ENCODE peak calls at places on chromosomes 3 and 15, in four cellular contexts. One of them, this sample, is unnamed. For H3K9me3, the result is how much of the 10 kb centered on the place peaks cover.

GRCh38 chr15:36399276-36399675 is 180.2 kb upstream of the CDIN1 start:
- DNase-seq in cardiac muscle cell: no peak
- DNase-seq in left ventricle myocardium inferior: no peak
- DNase-seq in lung: no peak
- DNase-seq in this sample: no peak

GRCh38 chr3:195767792-195768191 is 43.9 kb downstream of the MUC4 start:
- DNase-seq in cardiac muscle cell: no peak
- DNase-seq in left ventricle myocardium inferior: no peak
- DNase-seq in lung: no peak
- DNase-seq in this sample: no peak

GRCh38 chr15:52427804-52428203 is 100.9 kb downstream of the MYO5A start:
- DNase-seq in left ventricle myocardium inferior: peak
- DNase-seq in lung: no peak
- DNase-seq in cardiac muscle cell: peak
- DNase-seq in this sample: no peak

GRCh38 chr3:36373084-36373483 is 7.2 kb upstream of the STAC start:
- DNase-seq in lung: no peak
- DNase-seq in cardiac muscle cell: peak
- DNase-seq in left ventricle myocardium inferior: no peak
- DNase-seq in this sample: no peak

GRCh38 chr3:142987080-142987700 is 14.2 kb upstream of the U2SURP start:
- DNase-seq in left ventricle myocardium inferior: no peak
- DNase-seq in lung: no peak
- DNase-seq in cardiac muscle cell: peak
- DNase-seq in this sample: peak

GRCh38 chr3:172102123-172102882 is 62.9 kb downstream of the FNDC3B start:
- DNase-seq in left ventricle myocardium inferior: no peak
- DNase-seq in lung: no peak
- DNase-seq in cardiac muscle cell: no peak
- DNase-seq in this sample: peak

GRCh38 chr3:151460240-151460639 is 621 bp downstream of the IGSF10 start:
- DNase-seq in left ventricle myocardium inferior: no peak
- DNase-seq in cardiac muscle cell: peak
- DNase-seq in lung: no peak
- DNase-seq in this sample: no peak

GRCh38 chr3:22371036-22371435 is 620.0 kb upstream of the ZNF385D start:
- DNase-seq in lung: no peak
- DNase-seq in left ventricle myocardium inferior: no peak
- DNase-seq in cardiac muscle cell: no peak
- DNase-seq in this sample: no peak

GRCh38 chr3:24185738-24186384 is 240.8 kb downstream of the NR1D2 start:
- DNase-seq in left ventricle myocardium inferior: no peak
- DNase-seq in cardiac muscle cell: peak
- DNase-seq in lung: peak
- DNase-seq in this sample: no peak

GRCh38 chr15:39075311-39075710 is 505.6 kb upstream of the THBS1 start:
- DNase-seq in lung: no peak
- DNase-seq in cardiac muscle cell: peak
- DNase-seq in left ventricle myocardium inferior: no peak
- DNase-seq in this sample: no peak

GRCh38 chr15:74873756-74874424 is 725 bp upstream of the SCAMP2 start:
- DNase-seq in lung: no peak
- DNase-seq in left ventricle myocardium inferior: no peak
- DNase-seq in cardiac muscle cell: peak
- DNase-seq in this sample: no peak

GRCh38 chr15:45136378-45136764 is 6.6 kb downstream of the DUOX1 start:
- DNase-seq in lung: no peak
- DNase-seq in cardiac muscle cell: no peak
- DNase-seq in left ventricle myocardium inferior: no peak
- DNase-seq in this sample: no peak

GRCh38 chr15:67746450-67746849 is 78.9 kb upstream of the SKOR1 start:
- DNase-seq in left ventricle myocardium inferior: no peak
- DNase-seq in cardiac muscle cell: no peak
- DNase-seq in lung: no peak
- DNase-seq in this sample: no peak

GRCh38 chr3:835096-835495 is 257.7 kb upstream of the CNTN6 start:
- DNase-seq in cardiac muscle cell: no peak
- DNase-seq in left ventricle myocardium inferior: no peak
- DNase-seq in lung: no peak
- DNase-seq in this sample: no peak

GRCh38 chr3:834679-835078 is 258.1 kb upstream of the CNTN6 start:
- DNase-seq in cardiac muscle cell: no peak
- DNase-seq in lung: no peak
- DNase-seq in left ventricle myocardium inferior: no peak
- DNase-seq in this sample: no peak

DNA sequence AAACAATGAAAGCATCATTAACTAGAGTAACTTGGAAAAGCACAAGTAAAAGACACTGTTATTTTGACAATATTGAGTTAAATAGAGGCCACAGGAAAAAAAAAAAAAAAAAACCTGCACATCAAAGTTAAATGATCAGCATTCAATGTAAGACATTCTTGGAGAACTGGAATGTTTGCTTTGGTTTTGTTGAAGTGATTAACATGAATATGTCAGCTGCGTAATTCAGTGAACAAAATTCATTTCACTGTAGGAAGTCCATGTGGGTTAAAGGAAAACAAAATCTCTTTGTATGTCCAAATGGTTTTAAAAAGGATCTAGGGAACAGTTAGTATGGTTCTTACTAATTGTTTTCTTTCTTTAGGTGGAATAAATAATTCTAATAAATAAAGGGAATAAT is 252.8 kb upstream of the CNTN6 start:
- DNase-seq in left ventricle myocardium inferior: no peak
- DNase-seq in lung: no peak
- DNase-seq in cardiac muscle cell: no peak
- DNase-seq in this sample: no peak
- H3K9me3 ChIP-seq in left ventricle myocardium inferior: under half
- H3K9me3 ChIP-seq in lung: under half
- H3K9me3 ChIP-seq in cardiac muscle cell: under half
- H3K9me3 ChIP-seq in this sample: under half

DNA sequence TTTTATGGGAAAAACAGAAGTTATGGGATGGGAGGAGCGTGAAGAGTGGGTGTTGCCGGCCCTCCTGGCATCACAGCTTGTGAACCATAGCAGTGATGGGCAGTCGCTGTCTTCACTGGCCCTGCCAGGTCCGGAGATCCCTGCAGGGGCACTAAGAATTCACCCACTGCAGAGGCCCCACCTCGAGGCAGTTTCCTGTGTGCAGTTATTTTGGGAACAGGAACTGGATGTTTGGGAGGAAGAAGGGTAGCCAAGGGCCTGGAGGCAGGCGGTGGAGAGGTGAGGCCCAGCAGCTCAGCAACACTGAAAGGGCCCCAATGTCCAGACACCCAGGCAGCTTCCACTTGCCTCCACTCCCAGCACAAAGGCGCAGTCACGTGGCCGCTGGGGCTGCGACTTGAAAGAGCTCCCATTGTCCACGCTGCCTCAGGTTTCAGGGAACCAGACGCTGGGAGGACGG is 255.6 kb downstream of the ZNF621 start:
- DNase-seq in lung: peak
- DNase-seq in left ventricle myocardium inferior: peak
- DNase-seq in cardiac muscle cell: peak
- DNase-seq in this sample: no peak
- H3K4me3 ChIP-seq in lung: no peak
- H3K4me3 ChIP-seq in left ventricle myocardium inferior: peak
- H3K4me3 ChIP-seq in cardiac muscle cell: no peak
- H3K4me3 ChIP-seq in this sample: no peak

GRCh38 chr3:101036213-101036618 is 43.0 kb upstream of the ABI3BP start:
- DNase-seq in cardiac muscle cell: peak
- DNase-seq in left ventricle myocardium inferior: no peak
- DNase-seq in lung: peak
- DNase-seq in this sample: no peak
- H3K9me3 ChIP-seq in cardiac muscle cell: under half
- H3K9me3 ChIP-seq in left ventricle myocardium inferior: under half
- H3K9me3 ChIP-seq in lung: under half
- H3K9me3 ChIP-seq in this sample: under half

GRCh38 chr3:15520804-15521572 is 518 bp downstream of the COLQ start:
- DNase-seq in cardiac muscle cell: no peak
- DNase-seq in lung: no peak
- DNase-seq in left ventricle myocardium inferior: no peak
- DNase-seq in this sample: no peak

GRCh38 chr3:15521573-15521965 is at the start of gene COLQ:
- DNase-seq in lung: no peak
- DNase-seq in left ventricle myocardium inferior: no peak
- DNase-seq in cardiac muscle cell: peak
- DNase-seq in this sample: no peak

GRCh38 chr3:15519096-15519495 is 2.4 kb downstream of the COLQ start:
- DNase-seq in left ventricle myocardium inferior: peak
- DNase-seq in lung: no peak
- DNase-seq in cardiac muscle cell: no peak
- DNase-seq in this sample: no peak

GRCh38 chr3:15523660-15524417 is 2.3 kb upstream of the COLQ start:
- DNase-seq in left ventricle myocardium inferior: no peak
- DNase-seq in lung: no peak
- DNase-seq in cardiac muscle cell: no peak
- DNase-seq in this sample: no peak

DNA sequence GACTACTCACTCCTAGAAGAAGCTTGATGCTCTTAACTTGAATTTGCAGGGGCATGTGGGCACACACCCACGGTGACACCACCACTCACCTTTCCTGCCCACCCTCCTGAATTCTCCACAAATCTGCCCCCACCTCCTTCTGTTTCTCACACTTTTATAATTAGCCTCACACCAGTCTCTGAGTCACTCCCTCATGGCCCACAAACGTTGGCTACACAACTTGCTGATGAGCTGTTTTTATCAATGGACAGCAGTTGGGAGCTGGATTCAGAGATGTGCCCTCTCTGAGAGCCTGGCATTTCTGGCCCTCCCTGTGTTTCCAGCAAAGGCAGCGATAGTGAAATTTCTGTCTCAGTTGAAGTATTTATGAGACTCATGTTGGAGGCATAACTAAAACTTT is 1.3 kb downstream of the COLQ start:
- DNase-seq in left ventricle myocardium inferior: no peak
- DNase-seq in cardiac muscle cell: no peak
- DNase-seq in lung: no peak
- DNase-seq in this sample: no peak
- H3K4me3 ChIP-seq in left ventricle myocardium inferior: peak
- H3K4me3 ChIP-seq in cardiac muscle cell: no peak
- H3K4me3 ChIP-seq in lung: no peak
- H3K4me3 ChIP-seq in this sample: no peak

DNA sequence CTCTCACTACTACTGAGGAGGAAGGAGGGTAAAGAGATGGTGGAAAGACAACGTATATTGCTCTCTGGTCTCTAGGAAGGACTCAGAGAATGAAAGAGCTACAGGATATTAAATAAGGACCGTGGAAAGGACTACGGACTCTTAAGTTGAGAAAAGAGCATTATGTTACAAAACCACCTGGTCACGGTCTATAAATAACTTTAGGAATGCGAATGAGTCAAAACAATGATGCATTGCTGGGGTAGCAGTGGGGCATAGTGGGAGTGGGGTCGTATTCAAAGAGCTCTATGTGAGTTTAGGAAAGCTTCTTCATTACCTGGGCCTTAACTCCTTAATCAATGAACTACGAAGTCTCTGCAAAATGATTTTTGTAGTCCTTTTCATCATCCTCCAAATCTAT is 295.7 kb upstream of the SOX14 start:
- DNase-seq in cardiac muscle cell: no peak
- DNase-seq in left ventricle myocardium inferior: no peak
- DNase-seq in lung: no peak
- DNase-seq in this sample: no peak
- H3K9me3 ChIP-seq in cardiac muscle cell: under half
- H3K9me3 ChIP-seq in left ventricle myocardium inferior: under half
- H3K9me3 ChIP-seq in lung: under half
- H3K9me3 ChIP-seq in this sample: under half

GRCh38 chr15:57060799-57061198 is 142.4 kb downstream of the TCF12 start:
- DNase-seq in cardiac muscle cell: peak
- DNase-seq in lung: no peak
- DNase-seq in left ventricle myocardium inferior: no peak
- DNase-seq in this sample: no peak
- H3K4me3 ChIP-seq in cardiac muscle cell: no peak
- H3K4me3 ChIP-seq in lung: no peak
- H3K4me3 ChIP-seq in left ventricle myocardium inferior: no peak
- H3K4me3 ChIP-seq in this sample: no peak

GRCh38 chr3:49222002-49222401 is 50.6 kb downstream of the KLHDC8B start:
- DNase-seq in lung: no peak
- DNase-seq in left ventricle myocardium inferior: no peak
- DNase-seq in cardiac muscle cell: no peak
- DNase-seq in this sample: no peak
- H3K9me3 ChIP-seq in lung: under half
- H3K9me3 ChIP-seq in left ventricle myocardium inferior: under half
- H3K9me3 ChIP-seq in cardiac muscle cell: under half
- H3K9me3 ChIP-seq in this sample: under half

DNA sequence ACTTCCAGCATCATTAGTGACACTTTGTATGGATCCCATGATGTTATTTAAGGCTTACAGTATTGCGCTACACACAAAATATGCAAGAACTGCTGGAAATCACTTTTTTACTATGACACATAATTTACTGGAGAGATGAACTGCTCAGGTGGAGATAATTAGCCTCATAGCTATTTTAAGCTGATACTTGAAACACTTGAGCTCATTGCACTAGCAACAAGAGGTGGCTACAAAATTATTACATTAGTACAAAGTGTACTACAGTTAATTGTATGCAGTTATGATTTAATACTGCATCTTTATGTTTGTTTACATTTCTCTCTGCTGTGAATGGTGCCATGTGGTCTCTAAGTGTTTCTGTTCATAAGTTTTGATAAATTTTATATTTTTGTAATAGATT is 6.5 kb upstream of the LZTFL1 start:
- DNase-seq in lung: no peak
- DNase-seq in left ventricle myocardium inferior: no peak
- DNase-seq in cardiac muscle cell: no peak
- DNase-seq in this sample: no peak
- H3K4me3 ChIP-seq in lung: no peak
- H3K4me3 ChIP-seq in left ventricle myocardium inferior: no peak
- H3K4me3 ChIP-seq in cardiac muscle cell: no peak
- H3K4me3 ChIP-seq in this sample: no peak

GRCh38 chr3:186520957-186521842 is 23.0 kb downstream of the CRYGS start:
- DNase-seq in lung: no peak
- DNase-seq in left ventricle myocardium inferior: no peak
- DNase-seq in cardiac muscle cell: no peak
- DNase-seq in this sample: no peak
- H3K9me3 ChIP-seq in lung: under half
- H3K9me3 ChIP-seq in left ventricle myocardium inferior: under half
- H3K9me3 ChIP-seq in cardiac muscle cell: under half
- H3K9me3 ChIP-seq in this sample: under half

GRCh38 chr3:32372213-32372490 is 19.5 kb upstream of the CMTM7 start:
- DNase-seq in cardiac muscle cell: no peak
- DNase-seq in lung: no peak
- DNase-seq in left ventricle myocardium inferior: no peak
- DNase-seq in this sample: no peak
- H3K4me3 ChIP-seq in cardiac muscle cell: no peak
- H3K4me3 ChIP-seq in lung: no peak
- H3K4me3 ChIP-seq in left ventricle myocardium inferior: no peak
- H3K4me3 ChIP-seq in this sample: no peak